ENCODE peak calls at places on chromosomes 16 and 17, in four cellular contexts. N is activated T-helper 1 cell treated with Interleukin-2 at 50 U/mL for 16 hours, J is KBM-7, B is small intestine. Z is an unnamed sample.

GRCh38 chr16:10868562-10869469 is 8.2 kb upstream of the CIITA start:
- DNase-seq in N (no peak), J (peak), B (no peak), Z (peak)

GRCh38 chr16:13767215-13767614 is 152.7 kb upstream of the ERCC4 start:
- DNase-seq in N (no peak), J (no peak), B (no peak), Z (no peak)

GRCh38 chr16:2151188-2152091 is 3.0 kb downstream of the RAB26 start:
- DNase-seq in N (no peak), J (peak), B (no peak), Z (no peak)

GRCh38 chr17:37553357-37553966 is 55.8 kb downstream of the SYNRG start:
- DNase-seq in N (no peak), J (no peak), B (no peak), Z (no peak)

GRCh38 chr17:44952946-44953475 is 5.4 kb upstream of the KIF18B start:
- DNase-seq in N (no peak), J (no peak), B (no peak), Z (no peak)

GRCh38 chr17:75604034-75604695 is 16.6 kb downstream of the MYO15B start:
- DNase-seq in N (no peak), J (no peak), B (peak), Z (no peak)

GRCh38 chr16:65079549-65079948 is 42.3 kb downstream of the CDH11 start:
- DNase-seq in N (no peak), J (no peak), B (no peak), Z (no peak)

GRCh38 chr17:72004476-72005331 is 116.1 kb upstream of the SOX9 start:
- DNase-seq in N (no peak), J (no peak), B (no peak), Z (no peak)

GRCh38 chr16:57844416-57845030 is 42.2 kb upstream of the KIFC3 start:
- DNase-seq in N (no peak), J (no peak), B (no peak), Z (no peak)

GRCh38 chr16:64983226-64983625 is 138.6 kb downstream of the CDH11 start:
- DNase-seq in N (no peak), J (no peak), B (no peak), Z (no peak)

GRCh38 chr17:28252436-28252835 is 66.6 kb upstream of the TMEM97 start:
- DNase-seq in N (no peak), J (no peak), B (no peak), Z (no peak)

GRCh38 chr17:78258323-78259229 is 27.1 kb downstream of the TMEM235 start:
- DNase-seq in N (peak), J (peak), B (no peak), Z (peak)